ENCODE peak calls at places on chromosomes 7 and 10, in six cellular contexts. A, S, P, M, Z and E are unnamed samples.

GRCh38 chr7:114158275-114158674 is 239.5 kb upstream of the PPP1R3A start:
- DNase-seq in A (no peak), S (no peak), P (no peak), M (no peak), Z (no peak), E (no peak)

GRCh38 chr7:156780724-156781455 is 112.1 kb downstream of the LMBR1 start:
- DNase-seq in A (no peak), S (no peak), P (no peak), M (no peak), Z (no peak), E (no peak)

GRCh38 chr7:2663121-2663886 is 24.7 kb upstream of the AMZ1 start:
- DNase-seq in A (no peak), S (peak), P (peak), M (no peak), Z (no peak), E (no peak)

GRCh38 chr10:14056545-14057332 is 274.0 kb downstream of the FRMD4A start:
- DNase-seq in A (no peak), S (peak), P (no peak), M (no peak), Z (no peak), E (peak)

GRCh38 chr10:123392182-123392930 is 238.2 kb downstream of the BUB3 start:
- DNase-seq in A (no peak), S (no peak), P (no peak), M (no peak), Z (no peak), E (no peak)

GRCh38 chr7:22179442-22179879 is 177.5 kb downstream of the RAPGEF5 start:
- DNase-seq in A (no peak), S (no peak), P (no peak), M (no peak), Z (no peak), E (no peak)

GRCh38 chr7:30916255-30916654 is 4.6 kb downstream of the AQP1 start:
- DNase-seq in A (no peak), S (no peak), P (no peak), M (no peak), Z (no peak), E (no peak)

GRCh38 chr10:13608246-13608853 is 21.6 kb downstream of the PRPF18 start:
- DNase-seq in A (no peak), S (no peak), P (no peak), M (no peak), Z (no peak), E (peak)

GRCh38 chr10:125165584-125166340 is 5.4 kb upstream of the CTBP2 start:
- DNase-seq in A (no peak), S (no peak), P (no peak), M (no peak), Z (no peak), E (no peak)

GRCh38 chr7:95963446-95963990 is 191.2 kb downstream of the DYNC1I1 start:
- DNase-seq in A (no peak), S (no peak), P (no peak), M (no peak), Z (no peak), E (peak)

DNA sequence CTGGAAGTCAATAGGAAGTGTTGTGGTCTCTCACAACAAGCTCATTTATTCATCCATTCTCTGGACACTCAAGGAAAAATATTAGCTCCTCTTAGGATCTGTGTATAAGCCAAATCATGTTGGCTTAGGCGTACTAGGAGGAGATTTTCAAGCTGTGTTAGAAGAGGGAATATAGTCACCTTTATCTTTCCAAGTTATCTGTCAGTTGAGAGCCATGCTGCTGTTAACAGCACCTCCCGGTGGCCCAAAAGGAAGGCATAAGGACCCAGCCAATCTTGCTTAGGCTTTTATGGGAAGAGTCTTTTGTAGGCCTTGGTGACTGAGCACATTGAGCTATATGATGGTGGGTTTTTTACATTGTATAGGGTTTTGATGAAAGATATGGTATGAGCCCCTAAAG is 220.0 kb downstream of the LRMDA start:
- DNase-seq in A (peak), S (peak), P (no peak), M (no peak), Z (no peak), E (no peak)
- TF ChIP-seq CTCF in A (no peak), S (no peak), P (no peak), M (no peak), Z (no peak), E (peak)

DNA sequence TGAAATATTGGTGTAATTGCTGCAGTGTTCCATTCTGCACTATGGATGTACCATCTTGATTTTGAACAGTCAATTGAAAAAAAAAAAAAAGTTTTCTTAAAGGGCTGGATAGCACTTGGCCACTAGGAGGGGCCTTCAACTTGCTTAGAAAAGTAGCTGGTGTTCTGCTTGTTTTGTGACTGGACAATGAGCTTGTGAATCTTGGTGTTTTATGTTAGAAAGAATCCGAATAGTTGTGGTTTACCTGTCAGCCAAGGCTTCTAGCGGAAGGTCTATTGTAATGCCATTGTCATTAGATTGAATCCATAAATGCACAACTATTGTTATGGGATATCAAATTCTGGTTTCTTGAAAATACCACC is 77.1 kb downstream of the BMPER start:
- DNase-seq in A (peak), S (peak), P (no peak), M (no peak), Z (no peak), E (peak)
- TF ChIP-seq CTCF in A (peak), S (peak), P (no peak), M (peak), Z (no peak), E (peak)

GRCh38 chr10:113820507-113820906 is 33.4 kb downstream of the DCLRE1A start:
- DNase-seq in A (no peak), S (no peak), P (no peak), M (no peak), Z (no peak), E (no peak)
- TF ChIP-seq CTCF in A (no peak), S (no peak), P (no peak), M (peak), Z (no peak), E (peak)

GRCh38 chr10:9334270-9334669 is 1279.8 kb downstream of the GATA3 start:
- DNase-seq in A (no peak), S (no peak), P (no peak), M (no peak), Z (no peak), E (no peak)

DNA sequence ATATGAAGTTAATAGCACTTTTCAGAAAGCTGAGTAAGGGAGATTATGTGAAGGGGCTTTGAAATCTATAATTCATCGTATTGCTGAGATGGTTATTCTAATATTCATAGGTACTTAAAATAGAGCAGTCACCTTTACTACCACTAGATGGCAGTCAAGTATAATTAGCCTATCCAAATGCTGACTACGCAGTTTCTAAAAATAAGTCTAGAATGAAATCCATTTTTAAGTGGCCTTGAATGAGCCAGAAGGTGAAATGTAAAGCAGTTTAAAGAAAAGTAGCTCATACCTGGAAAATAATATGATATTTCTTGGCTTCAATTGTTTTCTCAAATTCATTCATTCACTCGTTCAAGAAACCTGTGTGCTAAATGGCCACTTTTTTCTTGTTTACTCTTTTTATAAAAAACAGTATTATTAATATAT is 1277.1 kb downstream of the GATA3 start:
- DNase-seq in A (no peak), S (peak), P (no peak), M (no peak), Z (no peak), E (peak)
- TF ChIP-seq CTCF in A (peak), S (peak), P (peak), M (peak), Z (peak), E (peak)

GRCh38 chr10:93992400-93993030 is 1.2 kb upstream of the PLCE1 start:
- DNase-seq in A (no peak), S (peak), P (no peak), M (no peak), Z (no peak), E (peak)
- TF ChIP-seq CTCF in A (no peak), S (peak), P (no peak), M (peak), Z (peak), E (peak)